ENCODE peak calls at places on chromosomes 7 and 10, in five cellular contexts. Q is fibroblast of pulmonary artery, F is body of pancreas, O is foreskin fibroblast, R is adrenal gland. J is an unnamed sample.

GRCh38 chr7:45882465-45882810 is 5.8 kb upstream of the IGFBP1 start:
- DNase-seq in Q (no peak), F (no peak), O (no peak), R (no peak), J (no peak)

GRCh38 chr7:85716353-85716752 is 529.5 kb upstream of the SEMA3D start:
- DNase-seq in Q (no peak), F (no peak), O (no peak), R (no peak), J (no peak)

GRCh38 chr7:33501368-33501767 is 372.0 kb downstream of the BBS9 start:
- DNase-seq in Q (no peak), F (no peak), O (peak; percentile 41), R (no peak), J (no peak)

GRCh38 chr10:17782921-17783665 is 26.1 kb upstream of the MRC1 start:
- DNase-seq in Q (peak; percentile 26), F (no peak), O (peak; percentile 65), R (peak; percentile 8), J (peak; percentile 61)

GRCh38 chr10:123449234-123449962 is 216.8 kb upstream of the GPR26 start:
- DNase-seq in Q (no peak), F (no peak), O (no peak), R (no peak), J (no peak)

GRCh38 chr7:89549768-89550167 is 604.5 kb upstream of the STEAP1 start:
- DNase-seq in Q (no peak), F (no peak), O (no peak), R (no peak), J (no peak)

GRCh38 chr10:34780818-34781380 is 34.2 kb downstream of the PARD3 start:
- DNase-seq in Q (peak; percentile 72), F (peak; percentile 79), O (peak; percentile 56), R (peak; percentile 39), J (peak; percentile 65)

GRCh38 chr10:75403144-75404022 is 1.8 kb upstream of the ZNF503 start:
- DNase-seq in Q (no peak), F (peak; percentile 68), O (peak; percentile 55), R (peak; percentile 67), J (no peak)

GRCh38 chr7:155305251-155305904 is 7.7 kb downstream of the INSIG1 start:
- DNase-seq in Q (no peak), F (no peak), O (no peak), R (no peak), J (no peak)

GRCh38 chr10:77081411-77082010 is 556.1 kb downstream of the KCNMA1 start:
- DNase-seq in Q (no peak), F (no peak), O (no peak), R (no peak), J (no peak)

GRCh38 chr7:131898418-131898817 is 342.0 kb upstream of the PODXL start:
- DNase-seq in Q (peak; percentile 39), F (no peak), O (no peak), R (no peak), J (no peak)

GRCh38 chr10:98382691-98383101 is 32.3 kb downstream of the PYROXD2 start:
- DNase-seq in Q (no peak), F (no peak), O (no peak), R (no peak), J (no peak)

GRCh38 chr10:17216217-17216900 is 11.7 kb upstream of the VIM start:
- DNase-seq in Q (peak; percentile 99), F (no peak), O (peak; percentile 95), R (no peak), J (peak; percentile 99)

DNA sequence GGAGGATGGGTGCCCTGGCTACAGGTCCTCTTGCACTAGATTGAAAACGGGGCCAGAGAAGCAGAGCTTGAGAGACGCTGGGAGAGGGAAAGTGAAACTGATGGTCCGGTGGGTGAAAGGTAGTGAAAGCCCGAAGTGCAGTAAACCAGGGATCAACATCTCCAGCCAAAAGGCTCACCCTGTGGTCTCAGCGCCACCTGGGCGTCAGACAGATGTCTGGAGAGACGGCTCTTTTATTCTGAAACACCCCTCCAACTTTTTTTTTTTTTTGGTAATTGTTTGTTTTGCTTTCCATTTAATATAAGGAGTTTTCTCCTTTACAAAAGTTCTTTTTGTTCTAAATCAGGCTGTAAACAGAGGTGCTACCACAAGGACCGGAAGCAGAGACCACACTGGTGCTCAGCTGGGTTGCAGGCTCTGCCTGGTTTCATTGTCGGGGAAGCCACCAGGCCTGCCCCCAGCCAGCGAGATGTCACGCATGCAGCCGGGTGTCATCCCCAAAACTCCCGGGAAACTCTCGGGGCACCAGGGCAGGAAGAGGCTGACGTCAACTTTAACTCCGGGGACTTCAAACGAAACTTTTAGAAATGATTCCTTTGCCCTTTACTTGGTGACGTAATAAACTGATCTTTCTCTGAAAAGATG is 11.2 kb downstream of the IL2RA start:
- DNase-seq in Q (peak; percentile 58), F (peak; percentile 61), O (peak; percentile 57), R (peak; percentile 61), J (peak; percentile 14)
- TF ChIP-seq CTCF in Q (peak; percentile 15), F (peak; percentile 24), O (peak; percentile 22), R (peak; percentile 43), J (peak; percentile 22)

DNA sequence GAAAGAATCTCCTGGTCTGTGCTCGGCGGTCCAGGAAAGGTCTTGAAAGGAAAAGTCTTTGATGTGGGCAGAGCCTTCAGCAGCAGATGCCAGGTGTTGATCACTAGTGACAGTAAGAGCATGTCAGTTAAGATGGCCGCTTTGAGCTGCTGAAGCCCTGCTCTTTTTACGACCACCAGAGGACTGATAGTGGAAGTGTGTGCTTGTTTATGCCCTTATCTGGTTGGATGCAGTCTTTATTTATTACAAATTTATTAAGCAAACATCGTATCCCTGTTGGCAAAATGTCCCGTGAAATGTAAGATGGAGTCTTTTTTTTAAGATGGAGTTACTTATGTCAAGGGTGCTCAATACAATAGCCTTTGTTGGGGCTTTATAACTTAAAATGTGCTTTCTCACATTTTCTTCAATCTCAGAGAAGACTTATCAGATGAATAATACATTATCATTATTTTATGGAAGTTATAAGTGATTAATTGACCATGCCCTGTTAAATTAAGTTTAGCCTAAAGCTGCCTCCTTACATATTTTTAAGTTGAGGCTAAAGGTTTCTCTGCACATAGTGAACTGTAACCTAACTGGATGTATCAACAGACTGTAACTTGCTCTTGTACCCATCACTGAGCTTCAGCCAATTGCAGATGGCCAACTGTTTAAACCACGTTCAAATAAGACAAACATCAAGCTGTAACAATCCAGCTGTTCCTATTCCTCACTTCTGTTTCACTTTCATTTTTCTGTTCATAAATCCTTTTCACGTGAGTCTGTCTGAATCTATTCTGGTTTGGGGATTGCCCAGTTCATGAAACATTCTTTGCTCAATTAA is 97.4 kb upstream of the PIK3CG start:
- DNase-seq in Q (peak; percentile 37), F (no peak), O (peak; percentile 60), R (no peak), J (no peak)
- H3K4me3 ChIP-seq in Q (no peak overlapping the region), F (no peak overlapping the region), O (peak overlapping the region; percentile 4), R (peak overlapping the region; percentile 22), J (no peak overlapping the region)

GRCh38 chr7:151696738-151697514 is 177.2 kb upstream of the RHEB start:
- DNase-seq in Q (no peak), F (peak; percentile 38), O (no peak), R (no peak), J (no peak)
- TF ChIP-seq CTCF in Q (no peak), F (no peak), O (no peak), R (no peak), J (no peak)

DNA sequence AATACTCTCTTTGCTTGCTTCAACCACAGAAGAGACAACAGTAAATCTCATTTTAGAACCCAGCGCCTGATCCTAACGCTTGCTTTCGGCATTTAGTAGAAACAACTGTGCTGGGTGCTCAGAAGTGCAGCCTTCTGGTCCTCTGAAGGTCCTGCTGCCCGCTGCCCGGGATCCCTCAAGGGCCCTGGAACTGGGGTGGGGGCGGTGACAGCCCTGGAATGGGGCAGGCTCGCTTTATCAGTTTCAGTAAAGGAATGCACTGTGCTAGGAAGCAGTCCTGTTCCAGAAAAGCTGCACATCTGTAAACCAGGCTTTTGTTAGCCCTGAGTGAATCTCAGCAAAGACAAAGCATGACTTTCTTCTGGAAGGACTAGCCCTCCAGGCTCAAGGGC is 254.6 kb downstream of the TNS3 start:
- DNase-seq in Q (peak; percentile 50), F (no peak), O (peak; percentile 61), R (no peak), J (no peak)
- H3K4me3 ChIP-seq in Q (peak overlapping the region; percentile 53), F (no peak overlapping the region), O (peak overlapping the region; percentile 9), R (peak overlapping the region; percentile 1), J (peak overlapping the region; percentile 16)

GRCh38 chr10:102492344-102492939 is 10.1 kb downstream of the ACTR1A start:
- DNase-seq in Q (no peak), F (no peak), O (no peak), R (no peak), J (no peak)

GRCh38 chr10:102492983-102493382 is 9.5 kb downstream of the ACTR1A start:
- DNase-seq in Q (peak; percentile 41), F (peak; percentile 76), O (no peak), R (peak; percentile 41), J (no peak)

GRCh38 chr10:102485093-102485785 is 17.3 kb downstream of the ACTR1A start:
- DNase-seq in Q (no peak), F (no peak), O (no peak), R (no peak), J (no peak)

GRCh38 chr10:102493771-102494170 is 8.7 kb downstream of the ACTR1A start:
- DNase-seq in Q (no peak), F (no peak), O (no peak), R (no peak), J (no peak)

GRCh38 chr10:102491136-102491535 is 11.4 kb downstream of the ACTR1A start:
- DNase-seq in Q (no peak), F (no peak), O (no peak), R (no peak), J (no peak)
- TF ChIP-seq CTCF in Q (no peak), F (no peak), O (no peak), R (no peak), J (no peak)

GRCh38 chr7:141258559-141258958 is 184.7 kb downstream of the TMEM178B start:
- DNase-seq in Q (no peak), F (no peak), O (no peak), R (no peak), J (no peak)
- H3K4me3 ChIP-seq in Q (no peak overlapping the region), F (no peak overlapping the region), O (no peak overlapping the region), R (no peak overlapping the region), J (no peak overlapping the region)

DNA sequence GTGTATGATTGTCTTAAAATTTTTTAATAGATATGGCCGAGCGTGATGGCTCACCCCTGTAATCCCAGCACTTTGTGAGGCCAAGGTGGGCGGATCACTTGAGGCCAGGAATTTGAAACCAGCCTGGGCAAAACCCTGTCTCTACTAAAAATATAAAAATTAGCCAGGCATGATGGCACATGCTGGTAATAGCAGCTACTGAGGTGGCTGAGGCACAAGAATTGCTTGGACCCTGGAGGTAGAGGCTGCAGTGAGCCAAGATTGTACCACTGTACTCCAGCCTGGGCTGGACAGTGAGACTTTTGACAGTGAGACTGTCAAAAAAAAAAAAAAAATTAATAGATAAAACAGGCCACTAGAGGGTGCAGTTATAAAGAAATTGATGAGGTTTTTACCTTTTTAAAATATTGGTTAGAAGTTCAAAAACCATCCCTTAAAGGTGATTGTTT is 20.5 kb downstream of the NOM1 start:
- DNase-seq in Q (peak; percentile 32), F (no peak), O (peak; percentile 32), R (no peak), J (no peak)
- TF ChIP-seq CTCF in Q (peak; percentile 22), F (peak; percentile 39), O (no peak), R (peak; percentile 51), J (no peak)

DNA sequence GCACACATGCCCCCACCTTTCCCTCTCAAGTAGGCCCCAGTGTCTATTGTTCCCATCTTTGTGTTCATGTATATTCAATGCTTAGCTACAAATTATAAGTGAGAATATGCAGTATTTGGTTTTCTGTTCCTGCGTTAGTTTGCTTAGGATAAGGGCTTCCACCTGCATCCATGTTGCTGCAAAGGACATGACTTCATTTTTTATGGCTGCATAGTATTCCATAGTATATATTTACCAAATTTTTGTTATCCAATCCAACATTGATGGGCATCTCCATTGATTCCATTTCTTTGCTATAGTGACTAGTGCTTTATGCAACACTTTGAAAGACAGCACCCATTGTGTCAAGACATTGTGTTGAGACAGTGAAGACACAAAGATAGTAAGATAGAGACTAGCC is 19.0 kb upstream of the ABCB4 start:
- DNase-seq in Q (no peak), F (no peak), O (no peak), R (no peak), J (no peak)
- H3K4me3 ChIP-seq in Q (no peak overlapping the region), F (no peak overlapping the region), O (no peak overlapping the region), R (no peak overlapping the region), J (no peak overlapping the region)

J was measured in HFF-Myc.